ENCODE peak calls at places on chromosomes 12 and 14, in seven cellular contexts. O is tibial artery, C is fibroblast of lung, M is tibial nerve, K is testis, E is PC-3, V is choroid plexus epithelial cell. W is an unnamed sample.

GRCh38 chr14:74620497-74620921 is 8.5 kb upstream of the LTBP2 start:
- DNase-seq in K (no peak), C (peak), V (peak), O (no peak), M (no peak), E (peak), W (peak)

GRCh38 chr12:102480401-102480800 is at the start of gene IGF1:
- DNase-seq in E (no peak), V (peak), O (no peak), K (peak), M (no peak), C (peak), W (no peak)

GRCh38 chr14:39107624-39108023 is 4.6 kb upstream of the SEC23A start:
- DNase-seq in E (peak), C (peak), K (no peak), O (no peak), V (peak), M (no peak), W (no peak)

GRCh38 chr14:91548145-91548544 is 38.0 kb upstream of the PPP4R3A start:
- DNase-seq in K (no peak), O (no peak), V (no peak), M (no peak), C (no peak), E (no peak), W (no peak)

GRCh38 chr12:73361156-73361866 is 1089.1 kb downstream of the TRHDE start:
- DNase-seq in C (no peak), O (no peak), K (no peak), V (no peak), E (no peak), M (no peak), W (no peak)

GRCh38 chr12:132130690-132131089 is 13.4 kb downstream of the DDX51 start:
- DNase-seq in C (no peak), V (no peak), E (no peak), K (no peak), O (no peak), M (no peak), W (no peak)

GRCh38 chr12:123516221-123516780 is 17.2 kb downstream of the RILPL1 start:
- DNase-seq in V (peak), K (no peak), C (no peak), M (no peak), E (no peak), O (no peak), W (no peak)

GRCh38 chr14:76827696-76828301 is 1.6 kb downstream of the LRRC74A start:
- DNase-seq in O (no peak), M (no peak), K (no peak), C (no peak), E (no peak), V (no peak), W (no peak)

GRCh38 chr12:29149691-29150382 is 759 bp downstream of the FAR2 start:
- DNase-seq in V (no peak), E (no peak), K (no peak), M (no peak), C (no peak), O (no peak), W (no peak)

GRCh38 chr14:100399052-100399849 is 76.1 kb downstream of the SLC25A47 start:
- DNase-seq in E (no peak), K (no peak), C (no peak), M (no peak), O (no peak), V (no peak), W (no peak)

GRCh38 chr12:12126551-12126950 is 55.8 kb downstream of the BCL2L14 start:
- DNase-seq in E (peak), O (no peak), V (no peak), C (no peak), K (no peak), M (no peak), W (no peak)

GRCh38 chr14:91830777-91831176 is 36.6 kb downstream of the TC2N start:
- DNase-seq in C (no peak), E (peak), V (no peak), M (no peak), K (no peak), O (no peak), W (no peak)

GRCh38 chr12:59084758-59085383 is 164.6 kb upstream of the LRIG3 start:
- DNase-seq in V (peak), K (peak), C (peak), O (no peak), E (no peak), M (no peak), W (no peak)

GRCh38 chr14:71266994-71267636 is 359.9 kb downstream of the PCNX1 start:
- DNase-seq in C (peak), E (peak), V (peak), K (no peak), O (no peak), M (no peak), W (no peak)

GRCh38 chr12:78361683-78362082 is 502.9 kb upstream of the SYT1 start:
- DNase-seq in C (no peak), V (no peak), K (no peak), O (no peak), M (no peak), E (no peak), W (no peak)

GRCh38 chr14:103104389-103104653 is 9.8 kb downstream of the EXOC3L4 start:
- DNase-seq in K (no peak), C (no peak), E (no peak), M (no peak), O (no peak), V (no peak), W (no peak)

GRCh38 chr12:80823393-80823792 is 106.7 kb downstream of the MYF5 start:
- DNase-seq in E (no peak), V (no peak), M (no peak), C (no peak), O (no peak), K (no peak), W (no peak)

GRCh38 chr12:110279976-110280783 is 867 bp upstream of the ATP2A2 start:
- DNase-seq in V (peak), O (peak), E (peak), C (no peak), K (peak), M (peak), W (no peak)

GRCh38 chr14:95514131-95515079 is 2.0 kb downstream of the SYNE3 start:
- DNase-seq in E (no peak), M (no peak), V (no peak), C (no peak), O (no peak), K (no peak), W (no peak)

GRCh38 chr12:114414031-114414865 is 8.3 kb upstream of the TBX5 start:
- DNase-seq in K (no peak), V (no peak), E (no peak), O (no peak), C (peak), M (no peak), W (no peak)

GRCh38 chr14:81246561-81247270 is 26.0 kb upstream of the GTF2A1 start:
- DNase-seq in M (no peak), V (no peak), C (no peak), E (peak), O (no peak), K (no peak), W (no peak)

GRCh38 chr14:93379841-93380240 is 32.9 kb downstream of the COX8C start:
- DNase-seq in V (no peak), E (no peak), K (no peak), O (no peak), M (no peak), C (no peak), W (no peak)

GRCh38 chr14:93375673-93376156 is 28.7 kb downstream of the COX8C start:
- DNase-seq in K (no peak), C (no peak), M (no peak), V (no peak), O (no peak), E (no peak), W (no peak)

GRCh38 chr14:93381644-93382043 is 34.7 kb downstream of the COX8C start:
- DNase-seq in M (no peak), E (no peak), O (no peak), V (no peak), K (no peak), C (no peak), W (no peak)
- TF ChIP-seq CTCF in M (no peak), E (no peak), O (no peak), V (no peak), K (no peak), C (no peak), W (no peak)

GRCh38 chr12:62292761-62293446 is 32.7 kb downstream of the USP15 start:
- DNase-seq in V (peak), C (no peak), M (no peak), O (no peak), E (no peak), K (no peak), W (no peak)
- H3K4me3 ChIP-seq in V (no peak), C (no peak), M (no peak), O (no peak), E (no peak), K (no peak), W (no peak)

GRCh38 chr12:46983959-46984833 is 95.2 kb upstream of the PCED1B start:
- DNase-seq in O (no peak), V (peak), M (no peak), E (peak), C (peak), K (peak), W (no peak)
- TF ChIP-seq CTCF in O (peak), V (peak), M (peak), E (peak), C (peak), K (peak), W (peak)

DNA sequence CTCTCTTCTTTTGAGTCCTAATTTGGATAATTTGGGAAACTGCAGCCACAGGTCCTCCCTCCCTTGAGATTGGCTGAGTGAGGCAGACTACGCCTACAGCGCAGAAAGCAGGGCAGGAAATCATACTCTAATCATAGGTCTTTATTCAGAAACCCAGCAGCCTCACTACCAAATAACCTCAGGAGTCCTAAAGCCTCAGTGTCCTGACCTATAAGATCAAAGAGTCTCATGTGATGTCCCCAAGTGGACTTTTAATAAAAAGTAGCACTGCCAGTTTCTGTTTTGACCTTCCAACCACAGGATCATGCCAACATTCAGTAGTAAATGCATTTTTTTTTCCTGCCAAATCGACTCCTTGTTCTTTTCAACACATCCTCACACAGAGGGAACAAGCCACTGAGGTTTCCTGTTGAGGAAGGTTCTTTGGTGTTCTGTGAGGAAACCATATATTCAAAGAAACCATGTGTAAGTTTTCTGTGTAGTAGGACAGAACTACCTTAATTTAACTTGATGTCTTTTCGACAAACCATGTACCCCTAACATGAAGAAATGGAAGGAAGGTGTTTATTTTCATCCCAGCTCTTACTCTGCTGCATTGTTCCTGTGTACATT is 72.2 kb downstream of the VCPKMT start:
- DNase-seq in M (no peak), K (no peak), C (no peak), O (no peak), E (no peak), V (no peak), W (no peak)
- H3K4me3 ChIP-seq in M (no peak), K (no peak), C (no peak), O (no peak), E (no peak), V (no peak), W (no peak)

DNA sequence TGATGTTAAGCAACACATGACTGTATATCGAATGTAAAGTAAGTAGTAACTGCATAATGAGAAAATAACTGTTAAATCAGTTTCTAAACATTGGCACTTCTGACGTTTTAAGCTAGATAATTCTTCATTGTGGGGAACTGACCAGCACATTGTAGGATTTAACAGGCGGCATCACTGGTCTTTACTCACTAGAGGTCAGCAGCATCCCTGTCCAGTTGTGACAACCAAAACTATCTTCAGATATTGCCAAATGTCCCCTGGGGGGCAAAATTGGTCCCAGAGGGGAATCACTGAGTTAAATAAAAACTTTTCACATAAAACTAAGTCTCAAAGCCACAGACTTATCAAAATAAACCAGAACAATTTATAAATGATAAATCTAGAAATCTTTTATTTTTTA is 65.3 kb downstream of the BLTP3B start:
- DNase-seq in C (peak), M (no peak), O (no peak), K (no peak), E (peak), V (peak), W (no peak)
- TF ChIP-seq CTCF in C (no peak), M (no peak), O (no peak), K (no peak), E (peak), V (peak), W (peak)

GRCh38 chr12:10612110-10612509 is 1.3 kb downstream of the MAGOHB start:
- DNase-seq in O (no peak), K (no peak), C (no peak), M (no peak), V (no peak), E (no peak), W (no peak)
- H3K4me3 ChIP-seq in O (peak), K (no peak), C (peak), M (peak), V (no peak), E (peak), W (peak)

GRCh38 chr14:28768549-28768870 is 1.9 kb downstream of the FOXG1 start:
- DNase-seq in C (no peak), M (no peak), O (no peak), V (no peak), K (no peak), E (no peak), W (no peak)

GRCh38 chr14:28769358-28769757 is 2.8 kb downstream of the FOXG1 start:
- DNase-seq in O (no peak), K (no peak), M (no peak), E (no peak), C (no peak), V (no peak), W (no peak)

GRCh38 chr14:28766505-28767238 is at the start of gene FOXG1:
- DNase-seq in E (no peak), V (no peak), O (no peak), M (no peak), C (no peak), K (peak), W (no peak)

GRCh38 chr14:28767239-28767850 is 758 bp downstream of the FOXG1 start:
- DNase-seq in M (no peak), K (no peak), O (no peak), V (no peak), C (no peak), E (no peak), W (no peak)

DNA sequence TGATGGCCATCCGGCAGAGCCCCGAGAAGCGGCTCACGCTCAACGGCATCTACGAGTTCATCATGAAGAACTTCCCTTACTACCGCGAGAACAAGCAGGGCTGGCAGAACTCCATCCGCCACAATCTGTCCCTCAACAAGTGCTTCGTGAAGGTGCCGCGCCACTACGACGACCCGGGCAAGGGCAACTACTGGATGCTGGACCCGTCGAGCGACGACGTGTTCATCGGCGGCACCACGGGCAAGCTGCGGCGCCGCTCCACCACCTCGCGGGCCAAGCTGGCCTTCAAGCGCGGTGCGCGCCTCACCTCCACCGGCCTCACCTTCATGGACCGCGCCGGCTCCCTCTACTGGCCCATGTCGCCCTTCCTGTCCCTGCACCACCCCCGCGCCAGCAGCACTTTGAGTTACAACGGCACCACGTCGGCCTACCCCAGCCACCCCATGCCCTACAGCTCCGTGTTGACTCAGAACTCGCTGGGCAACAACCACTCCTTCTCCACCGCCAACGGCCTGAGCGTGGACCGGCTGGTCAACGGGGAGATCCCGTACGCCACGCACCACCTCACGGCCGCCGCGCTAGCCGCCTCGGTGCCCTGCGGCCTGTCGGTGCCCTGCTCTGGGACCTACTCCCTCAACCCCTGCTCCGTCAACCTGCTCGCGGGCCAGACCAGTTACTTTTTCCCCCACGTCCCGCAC is 1.4 kb downstream of the FOXG1 start:
- DNase-seq in C (no peak), O (no peak), M (no peak), K (peak), V (no peak), E (no peak), W (no peak)
- TF ChIP-seq CTCF in C (no peak), O (no peak), M (no peak), K (no peak), V (no peak), E (no peak), W (no peak)

W was measured in epithelial cell of proximal tubule.